ENCODE peak calls at places on chromosomes 6 and 20, in five cellular contexts. One of them, this sample, is unnamed.

GRCh38 chr20:45300961-45301360 is 5.7 kb upstream of the RBPJL start:
- DNase-seq in esophagus squamous epithelium: no peak
- DNase-seq in NB4: peak
- DNase-seq in Peyer's patch: no peak
- DNase-seq in lower leg skin: peak
- DNase-seq in this sample: peak

GRCh38 chr6:4460595-4461475 is 315.4 kb upstream of the CDYL start:
- DNase-seq in lower leg skin: peak
- DNase-seq in esophagus squamous epithelium: no peak
- DNase-seq in Peyer's patch: no peak
- DNase-seq in NB4: no peak
- DNase-seq in this sample: no peak

GRCh38 chr20:49028684-49029083 is 17.4 kb upstream of the CSE1L start:
- DNase-seq in Peyer's patch: no peak
- DNase-seq in esophagus squamous epithelium: no peak
- DNase-seq in lower leg skin: no peak
- DNase-seq in NB4: peak
- DNase-seq in this sample: peak

GRCh38 chr6:2522521-2522920 is 228.2 kb downstream of the MYLK4 start:
- DNase-seq in NB4: peak
- DNase-seq in Peyer's patch: no peak
- DNase-seq in lower leg skin: no peak
- DNase-seq in esophagus squamous epithelium: no peak
- DNase-seq in this sample: no peak

GRCh38 chr6:52130440-52130839 is 43.0 kb upstream of the PKHD1 start:
- DNase-seq in lower leg skin: no peak
- DNase-seq in NB4: no peak
- DNase-seq in esophagus squamous epithelium: no peak
- DNase-seq in Peyer's patch: no peak
- DNase-seq in this sample: no peak

GRCh38 chr20:24650091-24650490 is 180.7 kb downstream of the SYNDIG1 start:
- DNase-seq in Peyer's patch: no peak
- DNase-seq in lower leg skin: no peak
- DNase-seq in NB4: no peak
- DNase-seq in esophagus squamous epithelium: no peak
- DNase-seq in this sample: no peak

GRCh38 chr6:3911614-3912336 is 62.6 kb downstream of the FAM50B start:
- DNase-seq in lower leg skin: peak
- DNase-seq in NB4: no peak
- DNase-seq in esophagus squamous epithelium: no peak
- DNase-seq in Peyer's patch: no peak
- DNase-seq in this sample: no peak

GRCh38 chr20:31695849-31696804 is 26.5 kb downstream of the BCL2L1 start:
- DNase-seq in lower leg skin: no peak
- DNase-seq in NB4: no peak
- DNase-seq in Peyer's patch: no peak
- DNase-seq in esophagus squamous epithelium: no peak
- DNase-seq in this sample: no peak

GRCh38 chr6:14762077-14762476 is 483.8 kb upstream of the JARID2 start:
- DNase-seq in lower leg skin: peak
- DNase-seq in Peyer's patch: no peak
- DNase-seq in esophagus squamous epithelium: no peak
- DNase-seq in NB4: no peak
- DNase-seq in this sample: no peak

GRCh38 chr6:29797120-29797519 is 30.5 kb upstream of the HLA-G start:
- DNase-seq in lower leg skin: no peak
- DNase-seq in NB4: peak
- DNase-seq in esophagus squamous epithelium: no peak
- DNase-seq in Peyer's patch: no peak
- DNase-seq in this sample: no peak

GRCh38 chr6:75378101-75378500 is 93.5 kb upstream of the TMEM30A start:
- DNase-seq in Peyer's patch: no peak
- DNase-seq in lower leg skin: no peak
- DNase-seq in NB4: no peak
- DNase-seq in esophagus squamous epithelium: no peak
- DNase-seq in this sample: no peak

GRCh38 chr6:67880939-67881705 is 754.0 kb upstream of the ADGRB3 start:
- DNase-seq in NB4: no peak
- DNase-seq in Peyer's patch: no peak
- DNase-seq in esophagus squamous epithelium: no peak
- DNase-seq in lower leg skin: no peak
- DNase-seq in this sample: no peak

GRCh38 chr6:43204271-43205105 is 22.5 kb downstream of the CUL9 start:
- DNase-seq in Peyer's patch: no peak
- DNase-seq in NB4: no peak
- DNase-seq in lower leg skin: no peak
- DNase-seq in esophagus squamous epithelium: no peak
- DNase-seq in this sample: no peak

GRCh38 chr6:152301806-152302568 is 335.2 kb downstream of the SYNE1 start:
- DNase-seq in lower leg skin: peak
- DNase-seq in NB4: peak
- DNase-seq in esophagus squamous epithelium: peak
- DNase-seq in Peyer's patch: peak
- DNase-seq in this sample: peak

GRCh38 chr6:40779399-40779798 is 192.2 kb upstream of the LRFN2 start:
- DNase-seq in esophagus squamous epithelium: no peak
- DNase-seq in lower leg skin: no peak
- DNase-seq in NB4: no peak
- DNase-seq in Peyer's patch: no peak
- DNase-seq in this sample: no peak

GRCh38 chr6:157258878-157259277 is 64.4 kb downstream of the TMEM242 start:
- DNase-seq in esophagus squamous epithelium: no peak
- DNase-seq in lower leg skin: no peak
- DNase-seq in Peyer's patch: no peak
- DNase-seq in NB4: no peak
- DNase-seq in this sample: no peak

GRCh38 chr6:129923520-129923919 is 62.4 kb upstream of the TMEM244 start:
- DNase-seq in esophagus squamous epithelium: no peak
- DNase-seq in lower leg skin: no peak
- DNase-seq in Peyer's patch: no peak
- DNase-seq in NB4: peak
- DNase-seq in this sample: no peak

DNA sequence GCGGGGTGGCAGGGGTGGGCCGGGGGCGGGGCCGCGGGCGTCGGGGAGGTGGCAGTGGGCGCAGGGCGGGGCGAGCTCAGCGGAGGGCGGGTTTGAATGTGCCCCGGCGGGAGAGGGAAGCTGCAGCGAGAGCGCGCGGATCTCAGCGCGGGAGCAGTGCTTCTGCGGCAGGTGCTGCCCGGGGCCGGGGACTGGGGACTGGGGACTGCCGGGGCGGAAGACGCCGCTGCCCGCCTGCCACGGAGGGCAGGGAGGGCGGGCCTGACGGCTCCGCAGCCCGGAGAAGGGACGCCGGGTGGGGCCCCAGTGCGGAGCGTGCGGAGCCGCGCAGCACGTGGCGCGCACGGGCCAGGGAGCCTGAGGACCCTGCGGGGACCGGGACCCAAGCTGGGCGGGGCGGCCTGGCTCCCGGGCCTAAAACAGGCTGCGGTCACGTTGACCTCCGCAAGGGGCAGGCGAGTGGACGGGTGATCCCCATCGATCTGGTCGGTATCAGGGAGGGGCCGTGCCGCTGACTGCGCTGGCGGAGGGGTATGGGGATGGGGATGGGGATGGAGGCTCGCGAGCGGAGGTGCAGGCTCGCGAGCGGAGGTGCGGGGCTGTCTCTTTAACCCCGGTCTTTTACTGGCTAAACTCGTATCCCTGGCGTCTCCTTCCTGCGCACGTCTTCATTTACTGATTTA is at the start of gene SLC29A1:
- DNase-seq in lower leg skin: peak
- DNase-seq in Peyer's patch: peak
- DNase-seq in NB4: peak
- DNase-seq in esophagus squamous epithelium: no peak
- DNase-seq in this sample: peak
- TF ChIP-seq POLR2A in lower leg skin: no peak
- TF ChIP-seq POLR2A in Peyer's patch: no peak
- TF ChIP-seq POLR2A in NB4: peak
- TF ChIP-seq POLR2A in esophagus squamous epithelium: no peak
- TF ChIP-seq POLR2A in this sample: peak

DNA sequence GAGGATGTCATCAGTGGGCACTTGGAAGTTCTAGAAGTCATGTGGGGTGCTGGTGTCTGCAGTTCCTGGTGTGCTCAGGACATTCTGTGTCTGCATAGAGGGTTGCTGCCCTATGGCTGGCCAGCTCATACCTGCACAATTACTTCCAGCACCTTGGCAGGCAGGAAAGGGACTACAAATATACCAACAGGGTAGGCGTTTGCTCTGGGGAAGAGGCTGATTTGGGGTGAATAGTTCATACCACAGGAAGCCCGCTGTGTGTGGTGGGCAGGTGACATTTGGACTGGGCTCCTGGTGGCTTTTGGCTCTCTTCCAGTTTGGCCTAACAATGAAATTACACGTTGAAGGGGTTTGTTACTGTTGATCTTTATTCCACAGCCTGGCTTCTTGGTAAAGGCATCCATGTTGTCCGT is 88.2 kb downstream of the RSPH3 start:
- DNase-seq in Peyer's patch: peak
- DNase-seq in lower leg skin: peak
- DNase-seq in NB4: no peak
- DNase-seq in esophagus squamous epithelium: no peak
- DNase-seq in this sample: no peak
- TF ChIP-seq POLR2A in Peyer's patch: no peak
- TF ChIP-seq POLR2A in lower leg skin: no peak
- TF ChIP-seq POLR2A in NB4: no peak
- TF ChIP-seq POLR2A in esophagus squamous epithelium: no peak
- TF ChIP-seq POLR2A in this sample: no peak

GRCh38 chr6:63465750-63466149 is 106.5 kb upstream of the LOC128125822 start:
- DNase-seq in esophagus squamous epithelium: no peak
- DNase-seq in Peyer's patch: no peak
- DNase-seq in lower leg skin: no peak
- DNase-seq in NB4: no peak
- DNase-seq in this sample: no peak

GRCh38 chr6:63467247-63467954 is 104.9 kb upstream of the LOC128125822 start:
- DNase-seq in Peyer's patch: no peak
- DNase-seq in lower leg skin: no peak
- DNase-seq in esophagus squamous epithelium: no peak
- DNase-seq in NB4: no peak
- DNase-seq in this sample: no peak

GRCh38 chr6:63460971-63461370 is 111.3 kb upstream of the LOC128125822 start:
- DNase-seq in NB4: no peak
- DNase-seq in Peyer's patch: no peak
- DNase-seq in lower leg skin: no peak
- DNase-seq in esophagus squamous epithelium: no peak
- DNase-seq in this sample: no peak

GRCh38 chr6:63464060-63464459 is 108.2 kb upstream of the LOC128125822 start:
- DNase-seq in NB4: no peak
- DNase-seq in Peyer's patch: no peak
- DNase-seq in esophagus squamous epithelium: no peak
- DNase-seq in lower leg skin: no peak
- DNase-seq in this sample: no peak

GRCh38 chr6:63466242-63466733 is 106.0 kb upstream of the LOC128125822 start:
- DNase-seq in NB4: no peak
- DNase-seq in lower leg skin: no peak
- DNase-seq in esophagus squamous epithelium: no peak
- DNase-seq in Peyer's patch: no peak
- DNase-seq in this sample: no peak
- TF ChIP-seq POLR2A in NB4: no peak
- TF ChIP-seq POLR2A in lower leg skin: no peak
- TF ChIP-seq POLR2A in esophagus squamous epithelium: no peak
- TF ChIP-seq POLR2A in Peyer's patch: no peak
- TF ChIP-seq POLR2A in this sample: no peak

GRCh38 chr6:44245912-44246662 is 814 bp upstream of the HSP90AB1 start:
- DNase-seq in lower leg skin: peak
- DNase-seq in NB4: peak
- DNase-seq in Peyer's patch: peak
- DNase-seq in esophagus squamous epithelium: no peak
- DNase-seq in this sample: peak

GRCh38 chr6:44246663-44247337 is at the start of gene HSP90AB1:
- DNase-seq in esophagus squamous epithelium: peak
- DNase-seq in lower leg skin: peak
- DNase-seq in Peyer's patch: peak
- DNase-seq in NB4: peak
- DNase-seq in this sample: peak

GRCh38 chr6:44249082-44249748 is 2.3 kb downstream of the HSP90AB1 start:
- DNase-seq in lower leg skin: no peak
- DNase-seq in esophagus squamous epithelium: no peak
- DNase-seq in NB4: no peak
- DNase-seq in Peyer's patch: no peak
- DNase-seq in this sample: no peak

GRCh38 chr6:44248579-44248978 is 1.7 kb downstream of the HSP90AB1 start:
- DNase-seq in lower leg skin: no peak
- DNase-seq in esophagus squamous epithelium: no peak
- DNase-seq in Peyer's patch: no peak
- DNase-seq in NB4: no peak
- DNase-seq in this sample: no peak

GRCh38 chr6:44247338-44248302 is 719 bp downstream of the HSP90AB1 start:
- DNase-seq in Peyer's patch: peak
- DNase-seq in lower leg skin: peak
- DNase-seq in esophagus squamous epithelium: no peak
- DNase-seq in NB4: peak
- DNase-seq in this sample: peak
- TF ChIP-seq POLR2A in Peyer's patch: no peak
- TF ChIP-seq POLR2A in lower leg skin: no peak
- TF ChIP-seq POLR2A in esophagus squamous epithelium: no peak
- TF ChIP-seq POLR2A in NB4: no peak
- TF ChIP-seq POLR2A in this sample: no peak

GRCh38 chr20:7940341-7940740 is at the start of gene HAO1:
- DNase-seq in lower leg skin: no peak
- DNase-seq in NB4: no peak
- DNase-seq in esophagus squamous epithelium: no peak
- DNase-seq in Peyer's patch: no peak
- DNase-seq in this sample: no peak

GRCh38 chr20:7939663-7940062 is 595 bp downstream of the HAO1 start:
- DNase-seq in Peyer's patch: no peak
- DNase-seq in NB4: no peak
- DNase-seq in esophagus squamous epithelium: no peak
- DNase-seq in lower leg skin: no peak
- DNase-seq in this sample: no peak

GRCh38 chr20:7937328-7937727 is 2.9 kb downstream of the HAO1 start:
- DNase-seq in Peyer's patch: no peak
- DNase-seq in NB4: no peak
- DNase-seq in esophagus squamous epithelium: no peak
- DNase-seq in lower leg skin: no peak
- DNase-seq in this sample: no peak

GRCh38 chr20:7936735-7937078 is 3.6 kb downstream of the HAO1 start:
- DNase-seq in lower leg skin: no peak
- DNase-seq in NB4: no peak
- DNase-seq in Peyer's patch: no peak
- DNase-seq in esophagus squamous epithelium: no peak
- DNase-seq in this sample: no peak

GRCh38 chr20:7938058-7938457 is 2.2 kb downstream of the HAO1 start:
- DNase-seq in NB4: no peak
- DNase-seq in lower leg skin: no peak
- DNase-seq in Peyer's patch: no peak
- DNase-seq in esophagus squamous epithelium: no peak
- DNase-seq in this sample: no peak
- TF ChIP-seq POLR2A in NB4: no peak
- TF ChIP-seq POLR2A in lower leg skin: no peak
- TF ChIP-seq POLR2A in Peyer's patch: no peak
- TF ChIP-seq POLR2A in esophagus squamous epithelium: no peak
- TF ChIP-seq POLR2A in this sample: no peak

This sample was measured in erythroblast.